ENCODE peak calls at places on chromosomes 2 and 18, in ten cellular contexts. J, N, R, Z, U, V, S, K, O and Y are unnamed samples.

GRCh38 chr18:24797987-24798386 is 337.6 kb downstream of the HRH4 start:
- DNase-seq in J (no peak), N (no peak), R (no peak), Z (no peak), U (no peak), V (no peak), S (no peak), K (no peak), O (no peak), Y (no peak)

GRCh38 chr18:22177496-22177866 is 8.1 kb downstream of the GATA6 start:
- DNase-seq in J (no peak), N (no peak), R (no peak), Z (no peak), U (no peak), V (no peak), S (no peak), K (no peak), O (no peak), Y (no peak)

GRCh38 chr2:111688501-111688900 is 195.5 kb downstream of the ANAPC1 start:
- DNase-seq in J (no peak), N (no peak), R (no peak), Z (no peak), U (no peak), V (no peak), S (no peak), K (no peak), O (no peak), Y (no peak)

GRCh38 chr2:211408485-211408884 is 852.1 kb downstream of the CPS1 start:
- DNase-seq in J (no peak), N (no peak), R (peak), Z (peak), U (no peak), V (no peak), S (no peak), K (no peak), O (no peak), Y (no peak)

GRCh38 chr2:39701137-39701536 is 35.4 kb downstream of the TMEM178A start:
- DNase-seq in J (no peak), N (no peak), R (no peak), Z (no peak), U (no peak), V (no peak), S (no peak), K (no peak), O (no peak), Y (no peak)

GRCh38 chr2:133676392-133677130 is 108.3 kb upstream of the NCKAP5 start:
- DNase-seq in J (no peak), N (no peak), R (no peak), Z (no peak), U (no peak), V (no peak), S (no peak), K (no peak), O (no peak), Y (no peak)

GRCh38 chr2:47520302-47520630 is 117.3 kb downstream of the MSH2 start:
- DNase-seq in J (no peak), N (no peak), R (no peak), Z (no peak), U (no peak), V (no peak), S (no peak), K (no peak), O (no peak), Y (no peak)

GRCh38 chr2:242011516-242011915 is 142.0 kb downstream of the RTP5 start:
- DNase-seq in J (no peak), N (no peak), R (no peak), Z (no peak), U (no peak), V (no peak), S (no peak), K (no peak), O (no peak), Y (no peak)

GRCh38 chr2:218736535-218736934 is 25.9 kb downstream of the TTLL4 start:
- DNase-seq in J (no peak), N (no peak), R (no peak), Z (no peak), U (no peak), V (no peak), S (no peak), K (no peak), O (no peak), Y (no peak)

GRCh38 chr2:161005170-161005569 is 155.1 kb upstream of the TANK start:
- DNase-seq in J (no peak), N (no peak), R (no peak), Z (no peak), U (no peak), V (no peak), S (no peak), K (no peak), O (no peak), Y (no peak)

GRCh38 chr2:184326076-184326475 is 272.3 kb upstream of the ZNF804A start:
- DNase-seq in J (no peak), N (no peak), R (no peak), Z (no peak), U (no peak), V (no peak), S (no peak), K (no peak), O (no peak), Y (no peak)

GRCh38 chr2:238916176-238916874 is 68.4 kb downstream of the TWIST2 start:
- DNase-seq in J (no peak), N (peak), R (no peak), Z (no peak), U (no peak), V (no peak), S (no peak), K (no peak), O (no peak), Y (no peak)

GRCh38 chr2:135149251-135149650 is 97.2 kb downstream of the RAB3GAP1 start:
- DNase-seq in J (peak), N (no peak), R (no peak), Z (no peak), U (no peak), V (no peak), S (no peak), K (no peak), O (no peak), Y (no peak)

GRCh38 chr18:2736823-2737222 is 81.3 kb downstream of the SMCHD1 start:
- DNase-seq in J (no peak), N (no peak), R (no peak), Z (no peak), U (no peak), V (no peak), S (no peak), K (no peak), O (no peak), Y (no peak)

GRCh38 chr18:54532222-54532621 is 58.8 kb upstream of the DYNAP start:
- DNase-seq in J (no peak), N (no peak), R (no peak), Z (no peak), U (no peak), V (no peak), S (no peak), K (no peak), O (no peak), Y (no peak)

GRCh38 chr2:66987747-66988146 is 409.4 kb upstream of the ETAA1 start:
- DNase-seq in J (no peak), N (no peak), R (no peak), Z (no peak), U (no peak), V (no peak), S (no peak), K (no peak), O (no peak), Y (no peak)

GRCh38 chr18:7567487-7568425 is 640 bp downstream of the PTPRM start:
- DNase-seq in J (no peak), N (peak), R (no peak), Z (peak), U (no peak), V (peak), S (peak), K (peak), O (no peak), Y (peak)

GRCh38 chr18:9810994-9811393 is 74.8 kb upstream of the TXNDC2 start:
- DNase-seq in J (no peak), N (no peak), R (no peak), Z (no peak), U (no peak), V (no peak), S (no peak), K (no peak), O (no peak), Y (peak)

GRCh38 chr2:9235388-9236344 is 29.1 kb downstream of the ASAP2 start:
- DNase-seq in J (no peak), N (no peak), R (no peak), Z (no peak), U (no peak), V (no peak), S (no peak), K (no peak), O (no peak), Y (no peak)

GRCh38 chr2:221997100-221997499 is 301.7 kb downstream of the PAX3 start:
- DNase-seq in J (peak), N (no peak), R (peak), Z (peak), U (no peak), V (no peak), S (no peak), K (no peak), O (no peak), Y (no peak)

GRCh38 chr2:10414000-10414451 is 34.1 kb downstream of the ODC1 start:
- DNase-seq in J (no peak), N (no peak), R (no peak), Z (no peak), U (peak), V (peak), S (no peak), K (no peak), O (no peak), Y (no peak)

GRCh38 chr2:19607931-19608762 is 249.7 kb upstream of the OSR1 start:
- DNase-seq in J (peak), N (no peak), R (peak), Z (peak), U (no peak), V (no peak), S (no peak), K (no peak), O (no peak), Y (peak)

GRCh38 chr18:28176933-28177827 is at the start of gene CDH2:
- DNase-seq in J (peak), N (peak), R (peak), Z (peak), U (peak), V (peak), S (no peak), K (peak), O (no peak), Y (peak)

GRCh38 chr2:74564222-74564621 is 9.7 kb downstream of the DOK1 start:
- DNase-seq in J (peak), N (no peak), R (no peak), Z (no peak), U (no peak), V (no peak), S (no peak), K (no peak), O (no peak), Y (no peak)

GRCh38 chr2:240480834-240481623 is 45.6 kb downstream of the GPC1 start:
- DNase-seq in J (no peak), N (peak), R (no peak), Z (no peak), U (no peak), V (no peak), S (no peak), K (no peak), O (no peak), Y (no peak)

GRCh38 chr2:62469558-62469957 is 36.4 kb downstream of the TMEM17 start:
- DNase-seq in J (no peak), N (no peak), R (no peak), Z (no peak), U (no peak), V (no peak), S (no peak), K (no peak), O (no peak), Y (no peak)

GRCh38 chr2:178280261-178280852 is 86.0 kb downstream of the OSBPL6 start:
- DNase-seq in J (no peak), N (no peak), R (peak), Z (peak), U (peak), V (peak), S (no peak), K (no peak), O (peak), Y (no peak)

GRCh38 chr2:220147186-220147585 is 519.8 kb downstream of the SLC4A3 start:
- DNase-seq in J (peak), N (no peak), R (no peak), Z (no peak), U (no peak), V (no peak), S (no peak), K (no peak), O (no peak), Y (no peak)